ENCODE peak calls at places on chromosomes 12 and 14, in eight cellular contexts. C is Peyer's patch, R is upper lobe of left lung, H is OCI-LY7, G is glutamatergic neuron, N is NB4, I is Calu3, U is vagina. F is an unnamed sample.

GRCh38 chr12:100225491-100225890 is 24.9 kb downstream of the ACTR6 start:
- DNase-seq in R (no peak), U (no peak), H (no peak), C (no peak), G (no peak), N (no peak), I (no peak), F (no peak)

GRCh38 chr12:107337354-107338095 is 244.2 kb upstream of the CRY1 start:
- DNase-seq in C (no peak), U (no peak), N (no peak), H (no peak), G (no peak), R (no peak), I (no peak), F (no peak)

GRCh38 chr12:88876867-88877266 is 296.6 kb upstream of the KITLG start:
- DNase-seq in C (no peak), U (no peak), N (no peak), I (no peak), H (no peak), R (no peak), G (no peak), F (no peak)

GRCh38 chr14:32593290-32593942 is 264.3 kb downstream of the AKAP6 start:
- DNase-seq in G (no peak), N (no peak), R (no peak), I (no peak), U (no peak), C (no peak), H (no peak), F (no peak)

GRCh38 chr12:153080-153746 is 60.7 kb downstream of the SLC6A12 start:
- DNase-seq in H (peak), G (peak), N (peak), R (peak), U (no peak), I (peak), C (peak), F (no peak)

GRCh38 chr14:58533417-58533816 is 104.3 kb upstream of the DACT1 start:
- DNase-seq in N (no peak), H (no peak), R (no peak), I (no peak), G (peak), C (no peak), U (no peak), F (no peak)

GRCh38 chr14:60972295-60972694 is 8.6 kb downstream of the TRMT5 start:
- DNase-seq in R (no peak), I (no peak), G (no peak), H (no peak), U (no peak), C (no peak), N (no peak), F (no peak)

GRCh38 chr12:101927042-101927441 is 49.7 kb downstream of the DRAM1 start:
- DNase-seq in R (no peak), U (no peak), C (no peak), N (no peak), I (no peak), G (no peak), H (no peak), F (no peak)

GRCh38 chr12:114762490-114763110 is 78.6 kb upstream of the TBX3 start:
- DNase-seq in H (no peak), U (no peak), C (no peak), R (peak), G (no peak), I (no peak), N (no peak), F (no peak)

GRCh38 chr14:39563361-39563760 is 131.1 kb upstream of the FBXO33 start:
- DNase-seq in U (no peak), G (no peak), N (no peak), I (no peak), H (no peak), C (no peak), R (no peak), F (no peak)

GRCh38 chr12:133080051-133080618 is 588 bp upstream of the ZNF140 start:
- DNase-seq in C (peak), G (peak), U (peak), H (peak), N (peak), I (peak), R (peak), F (peak)

GRCh38 chr12:52356762-52357580 is 10.3 kb downstream of the KRT85 start:
- DNase-seq in I (no peak), N (no peak), G (no peak), R (peak), U (no peak), H (no peak), C (no peak), F (peak)

GRCh38 chr14:64761441-64762043 is 57.3 kb downstream of the PLEKHG3 start:
- DNase-seq in U (no peak), I (peak), H (no peak), G (no peak), C (no peak), R (no peak), N (peak), F (no peak)
- TF ChIP-seq CTCF in U (no peak), I (no peak), H (no peak), G (no peak), C (no peak), R (no peak), N (peak), F (peak)

DNA sequence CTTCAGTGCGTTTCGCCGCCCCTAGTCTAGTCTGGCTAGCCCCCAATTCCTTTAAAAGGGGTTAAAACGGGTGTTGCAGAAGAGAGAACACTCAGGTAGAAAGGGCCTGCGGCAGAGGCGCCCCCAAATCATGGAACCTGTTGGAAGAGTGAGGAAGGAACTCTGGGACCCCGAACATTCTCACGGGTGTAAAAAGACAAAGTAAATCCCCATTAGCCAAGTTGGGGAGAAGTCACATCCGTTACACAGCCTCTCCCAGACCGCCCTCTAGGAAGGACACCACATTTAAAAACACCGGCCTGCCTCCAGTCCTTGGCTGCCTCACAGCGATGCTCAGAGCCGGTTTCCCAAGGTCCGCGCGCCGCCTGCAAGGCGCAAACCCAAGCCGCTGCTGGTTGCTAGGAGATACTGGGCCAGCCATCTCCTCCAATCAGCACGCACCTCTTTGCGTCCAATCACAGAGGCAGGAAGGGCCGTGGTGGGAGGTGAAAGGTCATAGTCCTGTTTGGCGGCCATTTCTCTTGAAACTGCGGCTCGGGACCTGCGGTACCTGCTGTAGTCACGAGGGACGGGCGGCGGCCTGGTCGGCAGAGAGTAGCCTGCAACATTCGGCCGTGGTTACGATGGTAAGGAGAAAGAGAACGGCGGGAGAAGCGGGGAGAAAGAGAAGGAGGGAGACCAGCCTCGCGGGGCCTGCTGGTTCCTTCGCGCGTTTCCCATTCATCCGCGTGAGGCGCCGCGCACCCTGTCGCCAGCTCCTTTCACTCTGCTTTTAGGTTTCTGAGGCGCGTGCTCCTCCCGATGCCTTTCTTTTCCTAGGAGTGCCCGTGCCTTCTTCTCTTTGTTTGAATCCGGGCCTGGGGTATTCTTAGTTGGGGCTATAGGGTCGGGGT is at the start of gene SNRPF:
- DNase-seq in R (peak), C (peak), U (no peak), G (peak), I (peak), N (peak), H (peak), F (peak)
- TF ChIP-seq CTCF in R (peak), C (no peak), U (no peak), G (no peak), I (no peak), N (no peak), H (peak), F (peak)

GRCh38 chr14:105273062-105273461 is 24.7 kb downstream of the BTBD6 start:
- DNase-seq in G (no peak), N (no peak), I (no peak), R (peak), U (no peak), H (no peak), C (peak), F (no peak)

GRCh38 chr14:105271224-105271890 is 23.0 kb downstream of the BTBD6 start:
- DNase-seq in U (no peak), N (no peak), R (no peak), H (no peak), G (no peak), C (no peak), I (no peak), F (no peak)

GRCh38 chr14:105272623-105273022 is 24.3 kb downstream of the BTBD6 start:
- DNase-seq in H (no peak), R (peak), C (no peak), G (no peak), U (no peak), N (no peak), I (no peak), F (no peak)

GRCh38 chr14:105274600-105274999 is 26.2 kb downstream of the BRF1 start:
- DNase-seq in U (no peak), N (no peak), H (no peak), C (no peak), G (no peak), R (no peak), I (no peak), F (no peak)

GRCh38 chr14:105275267-105275946 is 25.4 kb downstream of the BRF1 start:
- DNase-seq in I (no peak), R (no peak), N (no peak), U (no peak), H (no peak), C (no peak), G (no peak), F (no peak)
- TF ChIP-seq CTCF in I (no peak), R (no peak), N (no peak), U (no peak), H (no peak), C (no peak), G (no peak), F (no peak)

GRCh38 chr12:71546322-71546861 is 106.8 kb downstream of the LGR5 start:
- DNase-seq in C (no peak), I (no peak), H (no peak), N (no peak), G (no peak), R (no peak), U (no peak), F (no peak)

GRCh38 chr12:71548906-71549305 is 109.3 kb downstream of the LGR5 start:
- DNase-seq in H (no peak), R (no peak), U (no peak), G (no peak), N (no peak), I (no peak), C (no peak), F (no peak)

GRCh38 chr12:71556471-71556870 is 107.2 kb downstream of the ZFC3H1 start:
- DNase-seq in H (no peak), C (no peak), N (no peak), G (no peak), I (no peak), U (no peak), R (no peak), F (no peak)

GRCh38 chr12:71552728-71553501 is 110.7 kb downstream of the ZFC3H1 start:
- DNase-seq in C (no peak), H (no peak), U (no peak), N (no peak), I (no peak), G (no peak), R (no peak), F (no peak)

DNA sequence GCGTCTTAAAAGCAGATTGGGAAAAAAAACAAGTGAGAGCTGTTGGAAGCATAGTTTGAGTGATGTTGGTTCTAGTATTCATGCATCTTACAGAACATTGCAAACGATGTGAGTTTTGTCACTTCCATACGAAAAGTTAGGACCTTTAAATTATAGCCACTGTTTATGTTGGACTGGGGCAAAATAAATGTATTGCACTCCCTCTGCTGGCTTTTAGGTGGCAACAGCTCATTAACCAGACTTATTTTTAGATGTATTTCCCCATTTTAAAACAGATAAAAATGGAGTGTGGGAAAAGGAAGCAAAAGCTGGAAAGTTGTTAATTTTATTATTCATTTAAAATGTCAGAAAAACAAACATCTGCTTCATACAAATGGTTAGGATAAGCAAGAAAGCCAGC is 111.9 kb downstream of the LGR5 start:
- DNase-seq in N (peak), G (no peak), I (no peak), U (no peak), C (no peak), H (peak), R (no peak), F (no peak)
- TF ChIP-seq CTCF in N (peak), G (no peak), I (no peak), U (no peak), C (no peak), H (peak), R (no peak), F (peak)

DNA sequence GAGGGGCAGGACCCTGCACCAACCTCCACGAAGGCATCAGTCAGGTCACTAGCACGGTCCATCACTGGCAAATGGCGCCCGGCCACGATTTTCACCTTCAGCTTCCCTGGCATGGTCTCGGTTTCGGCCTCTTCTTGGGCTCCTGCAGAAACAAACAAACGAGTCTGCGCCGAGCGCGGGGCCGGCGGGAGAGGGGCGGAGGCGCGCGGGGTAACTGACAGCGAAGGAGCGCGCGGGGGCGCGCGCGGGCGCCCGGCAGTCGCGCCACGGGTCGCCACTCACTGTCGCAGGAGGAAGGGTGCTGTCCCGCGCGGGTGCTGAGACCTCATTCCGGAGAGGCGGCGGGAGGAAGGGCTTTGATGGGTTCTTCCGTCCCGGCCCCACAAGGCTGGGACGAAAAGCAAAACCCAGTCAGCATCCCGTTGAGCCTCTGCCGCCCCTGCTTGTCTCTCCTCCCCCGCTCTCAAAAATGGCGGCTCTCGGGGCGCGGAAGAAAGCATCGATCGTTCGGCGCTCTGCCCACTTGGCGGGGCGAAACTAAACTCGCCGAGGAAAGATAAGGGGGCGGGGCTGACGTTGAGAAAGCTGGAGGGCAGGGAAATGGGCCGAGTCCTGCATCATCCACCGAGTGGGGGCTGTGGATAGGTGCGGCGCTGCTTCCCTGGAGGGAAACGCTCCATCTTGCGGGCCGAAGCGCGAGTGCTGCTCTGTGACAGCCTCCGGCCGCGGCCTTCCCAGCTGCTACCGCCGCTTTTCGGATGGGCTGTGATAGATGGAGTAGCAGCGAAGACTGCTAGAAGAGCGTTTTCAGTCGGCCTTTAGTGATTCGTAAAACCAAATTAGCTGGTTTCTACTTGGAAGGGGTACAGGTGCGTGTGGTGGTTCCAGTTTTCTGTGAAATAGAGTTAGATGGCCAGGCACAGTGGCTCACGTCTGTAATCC is at the start of gene C2CD5:
- DNase-seq in H (peak), G (peak), R (peak), U (no peak), C (peak), I (peak), N (peak), F (peak)
- TF ChIP-seq CTCF in H (peak), G (peak), R (peak), U (no peak), C (no peak), I (peak), N (peak), F (peak)